ENCODE peak calls at places on chromosomes 4 and X, in six cellular contexts. L is cardiac muscle cell, T is GM23338, R is mammary epithelial cell, F is fibroblast of villous mesenchyme, V is omental fat pad. Y is an unnamed sample.

GRCh38 chrX:136497556-136498048 is at the start of gene HTATSF1:
- DNase-seq in V (no peak), T (peak; percentile 8), R (no peak), L (peak; percentile 22), F (no peak), Y (no peak)

GRCh38 chr4:110348711-110349383 is 127.1 kb upstream of the ENPEP start:
- DNase-seq in T (no peak), V (no peak), R (no peak), L (no peak), F (no peak), Y (no peak)

GRCh38 chrX:351736-352135 is 33.1 kb upstream of the GTPBP6 start:
- DNase-seq in T (no peak), R (no peak), V (no peak), L (no peak), F (no peak), Y (no peak)

GRCh38 chrX:148269513-148269912 is 230.9 kb upstream of the AFF2 start:
- DNase-seq in V (no peak), F (no peak), R (no peak), T (no peak), L (no peak), Y (no peak)

GRCh38 chrX:74506310-74507115 is 85.2 kb downstream of the SLC16A2 start:
- DNase-seq in R (peak; percentile 2), L (no peak), V (no peak), T (no peak), F (no peak), Y (peak; percentile 18)

GRCh38 chrX:66200855-66201795 is 37.1 kb downstream of the HEPH start:
- DNase-seq in T (peak; percentile 5), V (no peak), F (peak; percentile 10), R (no peak), L (no peak), Y (no peak)

GRCh38 chrX:13432776-13433605 is 113.1 kb upstream of the ATXN3L start:
- DNase-seq in F (peak; percentile 48), T (no peak), V (no peak), L (no peak), R (no peak), Y (no peak)

GRCh38 chrX:103614999-103615398 is 7.2 kb downstream of the TCEAL3 start:
- DNase-seq in V (no peak), L (no peak), R (peak; percentile 28), T (no peak), F (no peak), Y (no peak)

GRCh38 chrX:850471-850916 is 219.9 kb downstream of the SHOX start:
- DNase-seq in L (no peak), T (peak; percentile 39), F (no peak), R (no peak), V (no peak), Y (no peak)

GRCh38 chrX:41984628-41985027 is 61.3 kb upstream of the CASK start:
- DNase-seq in V (no peak), L (no peak), T (no peak), R (peak; percentile 86), F (no peak), Y (no peak)

GRCh38 chrX:134544614-134545255 is 84.8 kb downstream of the HPRT1 start:
- DNase-seq in R (no peak), F (no peak), L (peak; percentile 48), T (peak; percentile 57), V (no peak), Y (no peak)

GRCh38 chr4:105197777-105198176 is 51.1 kb downstream of the TET2 start:
- DNase-seq in R (no peak), V (no peak), L (no peak), F (no peak), T (no peak), Y (no peak)

GRCh38 chr4:110196206-110196870 is 2.1 kb downstream of the ELOVL6 start:
- DNase-seq in F (peak; percentile 48), T (peak; percentile 80), R (peak; percentile 40), L (peak; percentile 58), V (no peak), Y (peak; percentile 57)

GRCh38 chr4:1351854-1352633 is 5.0 kb downstream of the UVSSA start:
- DNase-seq in V (peak; percentile 89), L (peak; percentile 90), F (peak; percentile 73), T (peak; percentile 96), R (peak; percentile 59), Y (peak; percentile 84)

GRCh38 chr4:156781852-156782251 is 189.7 kb downstream of the PDGFC start:
- DNase-seq in F (no peak), V (no peak), T (no peak), R (peak; percentile 66), L (no peak), Y (no peak)

GRCh38 chr4:118282692-118283091 is 70.1 kb downstream of the PRSS12 start:
- DNase-seq in V (no peak), R (peak; percentile 88), F (peak; percentile 33), T (no peak), L (no peak), Y (no peak)

GRCh38 chr4:158873795-158874359 is 105.1 kb downstream of the FNIP2 start:
- DNase-seq in R (peak; percentile 87), L (no peak), V (no peak), F (peak; percentile 84), T (no peak), Y (no peak)

GRCh38 chrX:12693754-12694153 is 97.5 kb upstream of the PRPS2 start:
- DNase-seq in L (no peak), T (no peak), F (no peak), V (no peak), R (no peak), Y (no peak)

GRCh38 chrX:68710870-68711576 is 63.6 kb downstream of the STARD8 start:
- DNase-seq in V (no peak), R (peak; percentile 25), T (peak; percentile 76), F (peak; percentile 37), L (peak; percentile 69), Y (no peak)

GRCh38 chr4:52659722-52660261 is 691 bp upstream of the USP46 start:
- DNase-seq in T (peak; percentile 60), L (peak; percentile 39), V (no peak), R (peak; percentile 27), F (peak; percentile 44), Y (no peak)

DNA sequence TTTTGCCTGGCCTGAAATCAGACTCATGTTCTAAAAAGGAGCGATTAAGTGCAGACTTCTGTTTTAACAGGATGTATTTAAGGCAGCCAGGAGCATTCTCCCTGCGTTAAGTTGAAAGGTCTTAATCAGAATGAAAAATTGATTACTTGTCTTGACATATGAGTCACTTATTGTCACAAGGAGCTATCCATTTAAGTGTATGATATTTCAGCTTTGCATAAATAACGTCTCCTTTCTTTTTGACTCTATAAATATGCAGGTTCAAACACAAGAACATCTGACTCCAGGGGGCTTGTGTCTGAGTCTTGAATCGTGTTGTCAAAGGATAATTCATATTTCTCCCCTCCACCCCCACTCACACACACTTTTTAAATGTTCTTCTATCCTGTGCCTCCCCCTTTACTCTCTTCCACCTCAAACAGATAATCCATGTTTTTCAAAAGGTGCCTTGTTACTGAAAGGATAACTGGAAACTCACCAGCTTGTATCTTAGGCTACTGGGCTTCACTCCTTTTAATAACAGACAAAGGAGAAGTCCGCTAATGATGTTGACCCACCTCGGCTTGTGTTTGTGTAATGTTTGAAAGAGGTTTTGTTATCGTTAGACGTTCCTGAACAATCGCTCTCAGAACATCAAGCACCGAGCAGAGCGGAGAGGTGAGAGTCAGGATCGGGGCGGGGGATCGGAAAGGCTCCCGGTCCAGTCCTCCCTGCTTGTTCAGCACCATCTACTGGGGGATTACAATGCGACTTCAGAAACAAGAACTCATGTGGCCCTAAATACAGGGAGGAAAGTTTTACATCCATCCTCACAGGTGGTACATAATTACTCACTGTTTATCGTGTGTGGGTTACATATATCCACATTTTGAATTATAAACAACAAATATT is 107.5 kb upstream of the RPL34 start:
- DNase-seq in F (peak; percentile 39), L (peak; percentile 81), T (peak; percentile 69), V (no peak), R (peak; percentile 20), Y (no peak)
- TF ChIP-seq CTCF in F (peak; percentile 47), L (peak; percentile 40), T (peak; percentile 68), V (no peak), R (peak; percentile 21), Y (no peak)

DNA sequence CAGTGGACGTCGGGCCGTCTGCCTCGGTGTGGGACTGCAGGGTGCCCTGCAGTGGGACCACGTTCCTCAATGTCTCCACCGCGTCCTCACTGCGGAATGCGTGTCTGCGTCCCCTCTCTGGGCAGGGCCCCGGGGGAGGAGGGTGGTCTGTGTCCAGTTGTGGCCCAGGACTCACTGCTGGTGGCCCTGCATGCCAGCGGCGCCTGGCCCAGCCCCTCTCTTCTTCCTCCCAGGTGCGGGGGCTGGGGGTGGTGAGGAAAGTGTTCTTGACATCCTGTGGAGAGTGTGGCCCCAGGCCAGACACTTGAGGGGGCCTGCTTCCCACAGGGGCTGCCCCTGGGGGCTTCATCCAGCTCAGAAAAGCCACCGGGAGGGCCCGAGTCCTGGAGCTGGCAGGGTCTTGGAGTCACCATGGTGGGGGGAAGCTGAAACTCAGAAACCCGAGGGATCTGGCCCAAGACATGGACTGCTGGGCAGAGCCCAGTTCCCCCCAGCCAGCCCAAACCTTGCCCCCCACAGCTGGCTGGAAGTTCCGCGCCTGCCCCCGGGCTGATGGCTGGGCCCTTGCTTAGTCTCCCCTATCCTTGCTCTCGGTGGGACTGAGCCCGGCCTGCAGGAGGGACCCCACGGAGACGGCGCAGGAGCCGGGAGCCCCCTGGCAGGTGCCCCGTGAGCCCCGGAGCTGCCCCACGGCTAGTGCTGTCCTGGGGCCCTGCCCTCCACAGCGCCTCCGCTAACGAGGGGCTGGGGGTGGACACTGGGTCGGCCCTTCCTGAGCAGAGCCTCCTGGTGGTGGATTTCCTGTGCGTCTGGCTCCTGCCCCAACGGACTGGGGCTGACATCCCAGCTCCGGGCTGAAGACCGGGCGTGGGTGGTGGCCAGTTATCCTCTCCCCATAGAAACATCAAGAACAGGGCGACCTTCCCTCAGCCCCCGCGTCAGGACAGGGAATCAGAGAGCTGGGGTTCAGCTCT is 2.9 kb downstream of the DOK7 start:
- DNase-seq in T (peak; percentile 69), F (no peak), V (no peak), L (peak; percentile 52), R (no peak), Y (no peak)
- TF ChIP-seq CTCF in T (peak; percentile 57), F (peak; percentile 13), V (no peak), L (peak; percentile 19), R (no peak), Y (no peak)

DNA sequence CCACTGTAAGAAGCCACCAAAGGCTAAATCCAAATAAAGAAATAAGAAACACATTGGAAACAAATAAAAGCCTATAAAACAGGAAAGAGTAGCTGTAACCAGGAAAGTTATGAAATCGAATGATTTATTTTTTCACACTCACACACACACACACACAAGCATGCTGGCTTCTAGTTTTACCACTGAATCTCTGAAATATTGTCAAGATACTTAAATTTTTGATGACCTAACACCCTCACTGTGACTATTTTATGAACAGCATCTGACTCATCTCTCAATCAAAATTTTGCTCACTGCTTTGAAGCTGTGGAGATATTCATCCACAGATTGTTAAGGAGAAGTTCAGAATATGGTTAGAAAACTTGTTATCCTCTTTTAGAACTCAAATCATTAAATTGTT is 13.9 kb upstream of the GABRB1 start:
- DNase-seq in V (no peak), R (no peak), T (no peak), L (no peak), F (no peak), Y (no peak)
- TF ChIP-seq CTCF in V (no peak), R (no peak), T (no peak), L (no peak), F (no peak), Y (no peak)

GRCh38 chr4:68904786-68905185 is 46.8 kb downstream of the UGT2A3 start:
- DNase-seq in R (peak; percentile 11), F (no peak), T (peak; percentile 44), V (no peak), L (no peak), Y (no peak)
- TF ChIP-seq CTCF in R (no peak), F (no peak), T (peak; percentile 58), V (no peak), L (no peak), Y (no peak)

GRCh38 chr4:133147922-133148689 is 988 bp upstream of the PCDH10 start:
- DNase-seq in T (peak; percentile 64), V (no peak), F (no peak), R (no peak), L (peak; percentile 68), Y (no peak)
- TF ChIP-seq CTCF in T (no peak), V (no peak), F (peak; percentile 5), R (no peak), L (peak; percentile 1), Y (no peak)

GRCh38 chr4:41216294-41217019 is 2.1 kb upstream of the APBB2 start:
- DNase-seq in V (no peak), T (peak; percentile 87), F (peak; percentile 74), R (peak; percentile 75), L (peak; percentile 81), Y (peak; percentile 30)
- TF ChIP-seq CTCF in V (no peak), T (peak; percentile 37), F (peak; percentile 35), R (no peak), L (peak; percentile 35), Y (no peak)